ENCODE peak calls at places on chromosomes 1 and 21, in eight cellular contexts. F is uterus, W is stomach, V is IMR-90, D is right lobe of liver, O is ovary, R is heart left ventricle, H is GM12891. B is an unnamed sample.
A peak's percentile ranks its signal among the peaks of the same experiment; 100 is the strongest.

GRCh38 chr1:89262643-89263042 is 10.0 kb downstream of the GBP5 start:
- DNase-seq in W (no peak), V (peak; percentile 5), D (no peak), F (no peak), O (no peak), H (no peak), R (no peak), B (no peak)

GRCh38 chr1:184622136-184622823 is 132.4 kb downstream of the EDEM3 start:
- DNase-seq in V (peak; percentile 90), W (peak; percentile 66), F (peak; percentile 93), R (peak; percentile 59), O (peak; percentile 88), H (no peak), D (no peak), B (peak; percentile 55)

GRCh38 chr1:119147626-119148180 is 7.2 kb upstream of the WARS2 start:
- DNase-seq in O (no peak), H (no peak), D (no peak), V (peak; percentile 24), W (no peak), R (no peak), F (no peak), B (no peak)

GRCh38 chr1:26059906-26060305 is 7.5 kb downstream of the TRIM63 start:
- DNase-seq in F (no peak), D (no peak), R (no peak), H (no peak), O (no peak), W (no peak), V (no peak), B (no peak)

GRCh38 chr1:201214886-201215285 is 24.3 kb downstream of the IGFN1 start:
- DNase-seq in F (no peak), V (no peak), R (peak; percentile 4), O (no peak), H (no peak), W (peak; percentile 17), D (no peak), B (no peak)

GRCh38 chr1:27521336-27522147 is 31.6 kb upstream of the WASF2 start:
- DNase-seq in D (no peak), V (no peak), R (peak; percentile 53), F (no peak), W (no peak), H (no peak), O (no peak), B (no peak)

GRCh38 chr1:67230539-67230938 is 64.3 kb downstream of the IL23R start:
- DNase-seq in O (no peak), R (no peak), H (no peak), V (no peak), D (no peak), F (no peak), W (no peak), B (no peak)

GRCh38 chr1:28893403-28894102 is 20.8 kb upstream of the EPB41 start:
- DNase-seq in V (peak; percentile 12), R (no peak), H (no peak), D (no peak), F (no peak), O (no peak), W (no peak), B (no peak)

GRCh38 chr1:23743287-23744052 is at the start of gene ELOA:
- DNase-seq in H (peak; percentile 90), V (peak; percentile 53), F (peak; percentile 45), O (peak; percentile 61), W (peak; percentile 77), D (peak; percentile 87), R (peak; percentile 84), B (peak; percentile 73)

GRCh38 chr1:236465959-236466303 is 57.9 kb upstream of the LGALS8 start:
- DNase-seq in R (no peak), D (no peak), W (no peak), H (no peak), V (no peak), F (no peak), O (no peak), B (no peak)

GRCh38 chr1:14896381-14897079 is 257.0 kb upstream of the TMEM51 start:
- DNase-seq in R (no peak), D (no peak), F (no peak), W (no peak), V (peak; percentile 27), H (no peak), O (no peak), B (no peak)

GRCh38 chr1:193104496-193104905 is 713 bp downstream of the GLRX2 start:
- DNase-seq in D (peak; percentile 65), R (peak; percentile 52), H (peak; percentile 18), F (peak; percentile 38), O (no peak), W (peak; percentile 51), V (peak; percentile 56), B (peak; percentile 40)

GRCh38 chr1:206658264-206658980 is 23.1 kb downstream of the DYRK3 start:
- DNase-seq in D (peak; percentile 66), H (peak; percentile 80), O (no peak), F (no peak), R (peak; percentile 62), V (no peak), W (peak; percentile 44), B (no peak)

GRCh38 chr1:54016343-54017282 is 1.4 kb downstream of the LDLRAD1 start:
- DNase-seq in V (peak; percentile 20), O (no peak), F (no peak), D (peak; percentile 69), H (no peak), R (no peak), W (peak; percentile 71), B (peak; percentile 9)

GRCh38 chr1:26862781-26863676 is at the start of gene SFN:
- DNase-seq in O (no peak), H (no peak), D (no peak), V (no peak), R (no peak), W (peak; percentile 88), F (no peak), B (peak; percentile 85)

GRCh38 chr1:168520052-168520751 is 23.6 kb downstream of the XCL2 start:
- DNase-seq in W (no peak), R (no peak), H (no peak), V (no peak), F (no peak), D (no peak), O (no peak), B (no peak)

GRCh38 chr1:6185635-6186382 is 5.7 kb upstream of the CHD5 start:
- DNase-seq in D (no peak), O (no peak), V (peak; percentile 41), F (no peak), R (no peak), H (no peak), W (no peak), B (no peak)

GRCh38 chr1:43671193-43671592 is 21.2 kb downstream of the KDM4A start:
- DNase-seq in D (peak; percentile 72), W (no peak), R (no peak), V (no peak), O (no peak), H (no peak), F (no peak), B (no peak)

DNA sequence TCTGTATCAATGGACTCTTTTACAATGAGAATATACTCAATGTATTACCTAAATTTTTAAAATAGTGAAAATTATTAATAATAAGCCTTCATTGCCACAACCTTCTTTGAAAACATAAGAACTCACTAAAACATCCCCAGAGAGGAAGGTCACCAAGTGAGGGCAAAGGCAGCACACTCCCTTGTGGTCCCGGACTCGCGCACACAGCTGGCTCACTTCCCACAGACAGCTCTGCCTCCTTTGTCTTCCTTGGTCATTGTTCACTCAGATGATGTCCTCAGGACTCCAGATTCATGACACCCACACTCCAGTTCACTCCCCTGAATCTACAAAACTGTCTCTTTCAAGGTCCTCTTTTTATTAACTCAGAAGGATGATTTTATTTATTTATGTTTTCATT is 19.2 kb upstream of the UBR4 start:
- DNase-seq in D (no peak), H (no peak), R (no peak), O (no peak), F (no peak), V (no peak), W (no peak), B (no peak)
- TF ChIP-seq POLR2A in D (no peak), H (no peak), R (no peak), O (no peak), F (no peak), V (no peak), W (no peak), B (no peak)

GRCh38 chr1:161185282-161185682 is 8.0 kb upstream of the B4GALT3 start:
- DNase-seq in H (peak; percentile 49), W (peak; percentile 58), O (no peak), F (peak; percentile 79), D (peak; percentile 69), R (peak; percentile 90), V (peak; percentile 67), B (peak; percentile 82)
- TF ChIP-seq POLR2A in H (peak; percentile 46), W (no peak), O (no peak), F (no peak), D (peak; percentile 20), R (no peak), V (no peak), B (no peak)

DNA sequence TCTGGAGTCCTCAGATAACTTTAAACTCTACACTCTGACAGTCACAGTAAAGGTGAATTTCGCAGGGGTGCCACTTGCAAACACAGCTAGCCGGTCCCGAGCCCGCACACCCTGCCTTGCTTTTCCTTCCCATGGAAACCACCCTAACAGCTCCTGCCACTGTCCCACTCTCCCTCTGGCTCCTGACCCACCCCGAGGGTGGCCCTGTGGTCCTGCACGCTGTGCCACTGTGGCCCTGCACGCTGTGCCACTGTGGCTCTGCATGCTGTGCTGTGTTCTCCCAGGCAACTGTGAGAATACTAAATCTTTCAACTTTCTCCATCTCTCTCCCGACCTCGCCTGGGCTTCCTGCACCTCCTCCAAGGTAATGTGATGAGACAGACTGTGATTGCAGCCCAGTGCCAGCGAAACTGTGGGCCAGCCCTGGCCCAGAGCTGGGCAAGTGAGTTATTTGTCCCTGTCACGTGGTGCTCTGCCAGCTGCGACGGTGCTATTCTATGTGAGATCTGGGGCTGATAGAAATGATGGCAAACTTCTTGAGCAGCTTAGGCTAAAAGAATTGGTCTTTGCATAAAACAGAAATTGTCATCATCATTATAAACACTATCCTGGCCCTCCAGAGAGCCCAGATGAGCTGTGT is 63.4 kb upstream of the TARBP1 start:
- DNase-seq in F (peak; percentile 24), D (no peak), V (no peak), W (peak; percentile 50), H (no peak), O (no peak), R (no peak), B (no peak)
- TF ChIP-seq POLR2A in F (no peak), D (no peak), V (no peak), W (no peak), H (no peak), O (no peak), R (no peak), B (no peak)

DNA sequence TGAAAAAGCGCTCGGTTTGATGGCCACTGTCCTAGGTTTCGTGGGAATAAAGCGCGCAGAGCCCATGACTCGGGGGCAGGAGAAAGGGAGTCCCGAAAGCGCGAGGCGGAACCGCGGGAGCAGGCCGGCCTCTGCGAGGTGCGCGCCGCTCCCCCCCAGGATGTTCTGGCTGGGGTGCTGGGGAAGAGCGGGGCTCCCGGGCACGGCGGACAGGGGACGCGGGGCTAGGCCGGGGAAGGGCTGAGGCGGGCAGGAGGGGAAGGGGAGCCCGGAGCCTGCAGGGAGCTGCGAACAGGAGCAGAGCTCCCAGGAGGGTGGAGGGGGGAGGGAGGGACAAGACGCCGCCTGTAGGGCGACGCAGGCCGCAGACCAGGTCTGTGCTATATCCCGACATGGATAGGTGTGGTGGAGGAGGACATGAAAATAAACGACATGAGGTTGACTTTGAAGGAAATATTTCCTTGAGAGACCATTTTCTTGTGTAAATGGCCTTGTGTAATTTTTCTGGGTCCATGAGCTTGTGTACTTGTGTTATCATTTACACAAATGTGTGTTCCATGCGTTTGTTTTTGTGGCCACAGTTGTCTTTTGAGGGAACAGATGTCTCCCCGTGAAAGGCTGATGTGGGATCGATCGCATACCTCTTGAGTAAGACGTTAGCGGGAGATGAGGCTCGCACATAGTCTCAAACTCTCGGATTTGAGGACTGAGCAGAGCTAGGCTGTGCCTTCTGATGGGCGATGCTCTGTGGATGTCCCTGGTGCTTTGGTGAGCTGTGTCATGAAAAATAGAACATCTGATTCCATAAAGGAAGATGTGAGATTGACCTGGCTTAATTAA is 1.3 kb downstream of the PCNT start:
- DNase-seq in H (peak; percentile 48), W (peak; percentile 37), F (peak; percentile 28), D (peak; percentile 60), O (peak; percentile 41), R (peak; percentile 48), V (peak; percentile 47), B (peak; percentile 42)
- TF ChIP-seq POLR2A in H (no peak), W (no peak), F (no peak), D (no peak), O (no peak), R (no peak), V (no peak), B (no peak)